ENCODE peak calls at places on chromosomes 12 and 14, in six cellular contexts. One of them, this sample, is unnamed.

GRCh38 chr14:71103662-71104484 is 196.6 kb downstream of the PCNX1 start:
- DNase-seq in GM12865: peak
- DNase-seq in HCT116: peak
- DNase-seq in stomach: no peak
- DNase-seq in A549: peak
- DNase-seq in fibroblast of lung: peak
- DNase-seq in this sample: peak

GRCh38 chr12:29282452-29282851 is 98.5 kb downstream of the ERGIC2 start:
- DNase-seq in GM12865: no peak
- DNase-seq in HCT116: no peak
- DNase-seq in stomach: no peak
- DNase-seq in fibroblast of lung: peak
- DNase-seq in A549: no peak
- DNase-seq in this sample: no peak

GRCh38 chr12:50415899-50416479 is 15.3 kb downstream of the LARP4 start:
- DNase-seq in A549: no peak
- DNase-seq in stomach: no peak
- DNase-seq in GM12865: no peak
- DNase-seq in fibroblast of lung: no peak
- DNase-seq in HCT116: no peak
- DNase-seq in this sample: no peak

GRCh38 chr12:22821985-22822384 is 197.0 kb downstream of the ETNK1 start:
- DNase-seq in fibroblast of lung: peak
- DNase-seq in stomach: no peak
- DNase-seq in A549: no peak
- DNase-seq in HCT116: no peak
- DNase-seq in GM12865: no peak
- DNase-seq in this sample: no peak

GRCh38 chr12:642633-643477 is 20.4 kb downstream of the NINJ2 start:
- DNase-seq in A549: peak
- DNase-seq in HCT116: no peak
- DNase-seq in stomach: peak
- DNase-seq in GM12865: peak
- DNase-seq in fibroblast of lung: peak
- DNase-seq in this sample: no peak

GRCh38 chr12:111442301-111443045 is 36.8 kb downstream of the SH2B3 start:
- DNase-seq in GM12865: no peak
- DNase-seq in fibroblast of lung: no peak
- DNase-seq in stomach: no peak
- DNase-seq in A549: no peak
- DNase-seq in HCT116: no peak
- DNase-seq in this sample: no peak

GRCh38 chr12:89370850-89371249 is 18.5 kb upstream of the DUSP6 start:
- DNase-seq in stomach: no peak
- DNase-seq in A549: no peak
- DNase-seq in HCT116: peak
- DNase-seq in GM12865: no peak
- DNase-seq in fibroblast of lung: peak
- DNase-seq in this sample: no peak

GRCh38 chr14:99707420-99707819 is 23.3 kb downstream of the CYP46A1 start:
- DNase-seq in GM12865: no peak
- DNase-seq in HCT116: no peak
- DNase-seq in stomach: no peak
- DNase-seq in fibroblast of lung: no peak
- DNase-seq in A549: no peak
- DNase-seq in this sample: no peak

GRCh38 chr12:125453751-125454150 is 388.5 kb downstream of the AACS start:
- DNase-seq in HCT116: no peak
- DNase-seq in GM12865: no peak
- DNase-seq in A549: no peak
- DNase-seq in stomach: no peak
- DNase-seq in fibroblast of lung: no peak
- DNase-seq in this sample: no peak

GRCh38 chr12:56629459-56630179 is 507 bp downstream of the BAZ2A start:
- DNase-seq in stomach: no peak
- DNase-seq in GM12865: peak
- DNase-seq in fibroblast of lung: peak
- DNase-seq in A549: peak
- DNase-seq in HCT116: no peak
- DNase-seq in this sample: no peak

GRCh38 chr14:98704441-98704840 is 567.6 kb downstream of the BCL11B start:
- DNase-seq in A549: no peak
- DNase-seq in HCT116: no peak
- DNase-seq in GM12865: peak
- DNase-seq in stomach: no peak
- DNase-seq in fibroblast of lung: no peak
- DNase-seq in this sample: no peak

GRCh38 chr12:94754653-94755052 is 104.3 kb upstream of the TMCC3 start:
- DNase-seq in HCT116: no peak
- DNase-seq in GM12865: no peak
- DNase-seq in A549: no peak
- DNase-seq in fibroblast of lung: no peak
- DNase-seq in stomach: no peak
- DNase-seq in this sample: no peak
- TF ChIP-seq CTCF in HCT116: peak
- TF ChIP-seq CTCF in GM12865: no peak
- TF ChIP-seq CTCF in A549: peak
- TF ChIP-seq CTCF in fibroblast of lung: peak
- TF ChIP-seq CTCF in stomach: no peak
- TF ChIP-seq CTCF in this sample: peak

GRCh38 chr14:23577004-23577681 is 1.4 kb downstream of the JPH4 start:
- DNase-seq in A549: no peak
- DNase-seq in fibroblast of lung: no peak
- DNase-seq in GM12865: no peak
- DNase-seq in HCT116: no peak
- DNase-seq in stomach: peak
- DNase-seq in this sample: no peak

GRCh38 chr14:23579311-23579630 is 681 bp upstream of the JPH4 start:
- DNase-seq in GM12865: no peak
- DNase-seq in fibroblast of lung: no peak
- DNase-seq in A549: no peak
- DNase-seq in HCT116: no peak
- DNase-seq in stomach: peak
- DNase-seq in this sample: no peak

GRCh38 chr14:23578560-23579310 is at the start of gene JPH4:
- DNase-seq in fibroblast of lung: no peak
- DNase-seq in HCT116: no peak
- DNase-seq in stomach: peak
- DNase-seq in GM12865: no peak
- DNase-seq in A549: no peak
- DNase-seq in this sample: no peak

GRCh38 chr14:23579739-23580138 is 1.1 kb upstream of the JPH4 start:
- DNase-seq in A549: no peak
- DNase-seq in fibroblast of lung: no peak
- DNase-seq in stomach: no peak
- DNase-seq in HCT116: no peak
- DNase-seq in GM12865: no peak
- DNase-seq in this sample: no peak

GRCh38 chr14:23577710-23578392 is 739 bp downstream of the JPH4 start:
- DNase-seq in fibroblast of lung: no peak
- DNase-seq in HCT116: no peak
- DNase-seq in GM12865: no peak
- DNase-seq in stomach: peak
- DNase-seq in A549: no peak
- DNase-seq in this sample: no peak
- H3K4me3 ChIP-seq in fibroblast of lung: no peak
- H3K4me3 ChIP-seq in HCT116: no peak
- H3K4me3 ChIP-seq in GM12865: peak
- H3K4me3 ChIP-seq in stomach: peak
- H3K4me3 ChIP-seq in A549: no peak
- H3K4me3 ChIP-seq in this sample: no peak

DNA sequence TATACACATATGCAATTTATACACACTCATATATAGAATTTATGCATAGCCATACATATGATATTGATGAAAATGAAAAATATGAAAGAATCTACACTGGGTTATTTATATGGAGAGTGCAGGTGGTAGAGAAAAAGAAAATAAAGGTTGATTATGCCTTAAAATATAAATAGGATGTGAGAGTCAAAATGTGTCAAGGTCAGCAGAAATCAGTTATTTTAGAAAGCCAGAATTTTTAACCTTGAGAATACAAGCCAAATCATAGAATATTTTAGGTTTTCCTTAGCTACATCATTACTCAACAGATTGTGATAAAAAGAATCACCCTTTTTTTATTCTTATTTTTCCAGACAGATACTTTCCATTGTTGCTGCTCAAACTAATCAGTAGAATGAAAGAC is 146.2 kb downstream of the SLC6A15 start:
- DNase-seq in A549: no peak
- DNase-seq in HCT116: no peak
- DNase-seq in GM12865: no peak
- DNase-seq in fibroblast of lung: no peak
- DNase-seq in stomach: no peak
- DNase-seq in this sample: no peak
- TF ChIP-seq CTCF in A549: no peak
- TF ChIP-seq CTCF in HCT116: no peak
- TF ChIP-seq CTCF in GM12865: no peak
- TF ChIP-seq CTCF in fibroblast of lung: no peak
- TF ChIP-seq CTCF in stomach: no peak
- TF ChIP-seq CTCF in this sample: no peak

GRCh38 chr12:48781750-48782456 is 7.0 kb downstream of the ADCY6 start:
- DNase-seq in fibroblast of lung: no peak
- DNase-seq in HCT116: no peak
- DNase-seq in stomach: no peak
- DNase-seq in A549: no peak
- DNase-seq in GM12865: no peak
- DNase-seq in this sample: no peak
- H3K4me3 ChIP-seq in fibroblast of lung: no peak
- H3K4me3 ChIP-seq in HCT116: no peak
- H3K4me3 ChIP-seq in stomach: no peak
- H3K4me3 ChIP-seq in A549: no peak
- H3K4me3 ChIP-seq in GM12865: no peak
- H3K4me3 ChIP-seq in this sample: no peak

GRCh38 chr14:68842298-68842697 is 49.4 kb upstream of the ZFP36L1 start:
- DNase-seq in fibroblast of lung: peak
- DNase-seq in GM12865: no peak
- DNase-seq in HCT116: no peak
- DNase-seq in stomach: no peak
- DNase-seq in A549: no peak
- DNase-seq in this sample: no peak
- TF ChIP-seq CTCF in fibroblast of lung: no peak
- TF ChIP-seq CTCF in GM12865: no peak
- TF ChIP-seq CTCF in HCT116: no peak
- TF ChIP-seq CTCF in stomach: no peak
- TF ChIP-seq CTCF in A549: no peak
- TF ChIP-seq CTCF in this sample: no peak

GRCh38 chr14:57402173-57402852 is 11.9 kb downstream of the NAA30 start:
- DNase-seq in HCT116: no peak
- DNase-seq in stomach: no peak
- DNase-seq in fibroblast of lung: no peak
- DNase-seq in GM12865: no peak
- DNase-seq in A549: no peak
- DNase-seq in this sample: no peak

GRCh38 chr14:57403521-57403864 is 13.1 kb downstream of the NAA30 start:
- DNase-seq in GM12865: no peak
- DNase-seq in fibroblast of lung: no peak
- DNase-seq in A549: no peak
- DNase-seq in HCT116: no peak
- DNase-seq in stomach: no peak
- DNase-seq in this sample: no peak

GRCh38 chr14:57400556-57401494 is 10.4 kb downstream of the NAA30 start:
- DNase-seq in stomach: no peak
- DNase-seq in A549: no peak
- DNase-seq in HCT116: no peak
- DNase-seq in GM12865: no peak
- DNase-seq in fibroblast of lung: no peak
- DNase-seq in this sample: no peak

GRCh38 chr14:57405562-57405961 is 15.2 kb downstream of the NAA30 start:
- DNase-seq in A549: no peak
- DNase-seq in stomach: no peak
- DNase-seq in HCT116: no peak
- DNase-seq in GM12865: no peak
- DNase-seq in fibroblast of lung: no peak
- DNase-seq in this sample: no peak

DNA sequence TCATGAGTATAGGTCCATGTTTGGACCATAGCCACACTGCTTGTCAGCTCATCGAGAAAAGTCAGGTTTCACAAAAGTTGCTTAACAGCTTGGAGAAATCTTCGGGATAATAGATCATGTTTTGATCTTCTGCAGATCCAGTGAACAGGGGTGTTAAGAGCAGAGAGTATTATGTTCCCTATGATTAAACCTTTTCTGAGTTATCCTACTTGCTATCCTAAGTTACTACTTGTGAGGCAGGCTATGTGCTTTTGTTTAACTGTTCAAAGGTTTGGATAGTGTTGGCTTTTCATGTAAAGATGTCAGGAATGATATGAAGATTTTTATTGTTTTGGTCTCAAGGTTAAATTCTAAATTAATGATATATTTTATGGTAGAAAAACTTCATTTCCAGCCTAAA is 11.1 kb downstream of the NAA30 start:
- DNase-seq in fibroblast of lung: no peak
- DNase-seq in A549: no peak
- DNase-seq in stomach: no peak
- DNase-seq in HCT116: no peak
- DNase-seq in GM12865: no peak
- DNase-seq in this sample: no peak
- H3K4me3 ChIP-seq in fibroblast of lung: no peak
- H3K4me3 ChIP-seq in A549: no peak
- H3K4me3 ChIP-seq in stomach: no peak
- H3K4me3 ChIP-seq in HCT116: no peak
- H3K4me3 ChIP-seq in GM12865: no peak
- H3K4me3 ChIP-seq in this sample: no peak